ENCODE peak calls at places on chromosomes 4 and X, in eight cellular contexts. B is kidney, F is OCI-LY7, L is mammary epithelial cell, J is heart right ventricle, V is IMR-90, T is A549, P is psoas muscle. H is an unnamed sample.

GRCh38 chr4:168994961-168995360 is 15.1 kb downstream of the CBR4 start:
- DNase-seq in B (no peak), F (no peak), L (no peak), J (no peak), V (no peak), T (no peak), P (no peak), H (no peak)

GRCh38 chr4:95929448-95930064 is 89.7 kb downstream of the PDHA2 start:
- DNase-seq in B (no peak), F (peak), L (no peak), J (no peak), V (no peak), T (peak), P (no peak), H (no peak)

GRCh38 chr4:54439831-54440243 is 210.7 kb downstream of the PDGFRA start:
- DNase-seq in B (no peak), F (peak), L (peak), J (peak), V (peak), T (no peak), P (peak), H (peak)

GRCh38 chr4:47913858-47914218 is 545 bp downstream of the NFXL1 start:
- DNase-seq in B (peak), F (peak), L (peak), J (peak), V (no peak), T (peak), P (peak), H (no peak)

GRCh38 chr4:143625632-143626031 is 74.8 kb downstream of the FREM3 start:
- DNase-seq in B (no peak), F (no peak), L (no peak), J (no peak), V (no peak), T (no peak), P (no peak), H (no peak)

GRCh38 chrX:124362072-124362471 is 15.7 kb downstream of the SH2D1A start:
- DNase-seq in B (no peak), F (no peak), L (no peak), J (no peak), V (no peak), T (no peak), P (no peak), H (no peak)

GRCh38 chr4:94441838-94442237 is 9.9 kb upstream of the PDLIM5 start:
- DNase-seq in B (no peak), F (no peak), L (no peak), J (no peak), V (no peak), T (no peak), P (no peak), H (no peak)

GRCh38 chr4:173522160-173522873 is 7.7 kb downstream of the HAND2 start:
- DNase-seq in B (peak), F (no peak), L (no peak), J (peak), V (peak), T (no peak), P (peak), H (peak)

GRCh38 chrX:138945219-138945618 is 233.7 kb upstream of the FGF13 start:
- DNase-seq in B (no peak), F (no peak), L (peak), J (no peak), V (no peak), T (no peak), P (no peak), H (no peak)

GRCh38 chrX:130171446-130172126 is at the start of gene RAB33A:
- DNase-seq in B (peak), F (no peak), L (no peak), J (peak), V (no peak), T (no peak), P (no peak), H (no peak)

GRCh38 chr4:109231331-109231730 is 71.1 kb downstream of the COL25A1 start:
- DNase-seq in B (no peak), F (no peak), L (no peak), J (no peak), V (no peak), T (no peak), P (no peak), H (no peak)

GRCh38 chrX:149721778-149722177 is 9.9 kb downstream of the MAGEA11 start:
- DNase-seq in B (peak), F (no peak), L (no peak), J (no peak), V (no peak), T (no peak), P (no peak), H (no peak)

GRCh38 chr4:6263541-6264540 is 5.8 kb upstream of the WFS1 start:
- DNase-seq in B (peak), F (peak), L (peak), J (peak), V (peak), T (peak), P (no peak), H (peak)
- TF ChIP-seq CTCF in B (peak), F (peak), L (peak), J (peak), V (peak), T (peak), P (peak), H (peak)

GRCh38 chr4:16082038-16082423 is 1.8 kb downstream of the PROM1 start:
- DNase-seq in B (no peak), F (no peak), L (no peak), J (no peak), V (no peak), T (no peak), P (no peak), H (no peak)

GRCh38 chr4:16079046-16079445 is 4.8 kb downstream of the PROM1 start:
- DNase-seq in B (no peak), F (no peak), L (peak), J (no peak), V (peak), T (no peak), P (no peak), H (no peak)

GRCh38 chr4:16082424-16083216 is 1.2 kb downstream of the PROM1 start:
- DNase-seq in B (peak), F (no peak), L (peak), J (peak), V (no peak), T (no peak), P (no peak), H (no peak)

GRCh38 chr4:16085822-16086221 is 2.0 kb upstream of the PROM1 start:
- DNase-seq in B (no peak), F (no peak), L (no peak), J (no peak), V (no peak), T (no peak), P (no peak), H (no peak)

GRCh38 chr4:16083217-16084191 is at the start of gene PROM1:
- DNase-seq in B (peak), F (no peak), L (no peak), J (peak), V (no peak), T (no peak), P (no peak), H (no peak)
- H3K4me3 ChIP-seq in B (peak), F (no peak), L (peak), J (peak), V (no peak), T (peak), P (peak), H (peak)

GRCh38 chrX:367866-368265 is 18.8 kb downstream of the PPP2R3B start:
- DNase-seq in B (peak), F (no peak), L (no peak), J (no peak), V (no peak), T (no peak), P (peak), H (no peak)

GRCh38 chrX:369563-370101 is 17.1 kb downstream of the PPP2R3B start:
- DNase-seq in B (peak), F (no peak), L (no peak), J (no peak), V (no peak), T (no peak), P (peak), H (no peak)

GRCh38 chrX:367349-367748 is 19.4 kb downstream of the PPP2R3B start:
- DNase-seq in B (peak), F (no peak), L (no peak), J (no peak), V (no peak), T (no peak), P (peak), H (no peak)

GRCh38 chrX:370244-370962 is 16.3 kb downstream of the PPP2R3B start:
- DNase-seq in B (peak), F (peak), L (no peak), J (peak), V (no peak), T (no peak), P (peak), H (no peak)

GRCh38 chrX:368811-369562 is 17.7 kb downstream of the PPP2R3B start:
- DNase-seq in B (peak), F (peak), L (no peak), J (peak), V (peak), T (peak), P (peak), H (peak)
- H3K27ac ChIP-seq in B (no peak), F (peak), L (no peak), J (peak), V (no peak), T (peak), P (peak), H (no peak)

DNA sequence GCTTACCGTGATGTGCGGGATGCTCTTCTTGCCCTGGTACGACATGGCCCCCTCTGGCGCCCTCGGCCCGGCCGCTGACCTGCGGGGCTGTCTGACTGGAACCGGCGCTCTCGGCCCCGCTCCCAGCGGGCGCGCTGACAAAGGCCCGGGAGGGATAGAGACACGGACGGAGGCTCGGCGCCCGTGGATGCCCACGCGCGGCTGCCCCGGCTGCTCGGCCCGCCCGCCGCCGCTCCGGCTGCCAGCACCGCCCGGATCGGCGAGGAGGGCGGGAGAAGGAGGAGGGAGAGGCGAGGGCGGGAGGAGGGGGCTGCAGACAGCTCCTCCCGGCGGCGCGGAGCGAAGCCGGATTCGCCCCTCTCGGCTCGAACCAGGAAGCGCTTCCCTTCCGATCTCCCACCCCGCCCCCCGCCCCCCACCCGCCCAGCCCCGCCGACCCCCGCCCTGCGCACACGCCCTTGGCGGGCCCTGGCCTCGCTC is 4.6 kb downstream of the CRMP1 start:
- DNase-seq in B (no peak), F (no peak), L (no peak), J (no peak), V (no peak), T (no peak), P (no peak), H (no peak)
- TF ChIP-seq CTCF in B (no peak), F (no peak), L (no peak), J (no peak), V (no peak), T (no peak), P (no peak), H (no peak)

GRCh38 chr4:146263785-146264184 is 49.4 kb downstream of the REELD1 start:
- DNase-seq in B (no peak), F (no peak), L (no peak), J (no peak), V (no peak), T (no peak), P (no peak), H (no peak)

GRCh38 chr4:146271466-146271865 is 57.1 kb downstream of the REELD1 start:
- DNase-seq in B (no peak), F (no peak), L (no peak), J (no peak), V (no peak), T (no peak), P (no peak), H (no peak)

GRCh38 chr4:146273204-146273901 is 59.0 kb downstream of the REELD1 start:
- DNase-seq in B (no peak), F (no peak), L (no peak), J (no peak), V (no peak), T (no peak), P (no peak), H (no peak)

GRCh38 chr4:146267826-146268225 is 53.5 kb downstream of the REELD1 start:
- DNase-seq in B (no peak), F (no peak), L (no peak), J (no peak), V (no peak), T (no peak), P (no peak), H (no peak)

GRCh38 chr4:146269228-146269653 is 54.9 kb downstream of the REELD1 start:
- DNase-seq in B (no peak), F (peak), L (no peak), J (no peak), V (no peak), T (no peak), P (no peak), H (no peak)
- H3K4me3 ChIP-seq in B (no peak), F (no peak), L (no peak), J (no peak), V (no peak), T (no peak), P (no peak), H (no peak)

GRCh38 chr4:181896609-181897008 is 346.6 kb upstream of the TENM3 start:
- DNase-seq in B (no peak), F (no peak), L (no peak), J (no peak), V (no peak), T (no peak), P (no peak), H (no peak)

DNA sequence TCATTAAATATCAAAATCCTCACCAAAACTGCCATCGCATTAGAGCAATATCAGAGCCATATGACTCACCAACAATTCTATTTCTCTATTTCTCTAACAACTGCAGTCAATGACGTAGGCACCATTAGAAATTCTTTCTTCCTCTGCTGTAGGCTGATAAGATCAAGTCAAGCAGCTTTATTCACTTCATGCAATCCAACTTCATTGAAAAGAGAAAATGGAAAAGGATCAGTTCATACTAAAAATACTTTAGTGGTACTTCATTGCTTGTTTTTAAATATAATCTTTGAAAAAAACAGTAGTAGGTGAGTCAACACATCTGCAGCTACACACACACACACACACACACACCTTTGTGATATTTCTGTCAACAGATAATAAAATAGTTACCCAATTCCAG is 345.3 kb upstream of the TENM3 start:
- DNase-seq in B (no peak), F (no peak), L (peak), J (no peak), V (peak), T (no peak), P (no peak), H (peak)
- H3K27ac ChIP-seq in B (no peak), F (no peak), L (no peak), J (no peak), V (no peak), T (no peak), P (no peak), H (no peak)